ENCODE peak calls at places on chromosome 21, in ten cellular contexts. J is NCI-H510A treated with DMSO at 0.1 percent for 48 hours, Z is SIG-M5, X is GM19239, S is EH, E is NCI-H146, A is osteocyte, M is HCEC 1CT, I is H9, U is neural crest cell. D is an unnamed sample.

GRCh38 chr21:33850985-33851384 is 64.6 kb downstream of the ATP5PO start:
- DNase-seq in J (no peak), Z (no peak), X (no peak), S (no peak), E (no peak), A (no peak), M (no peak), I (no peak), U (no peak), D (no peak)

GRCh38 chr21:39088831-39089380 is 94.3 kb downstream of the PSMG1 start:
- DNase-seq in J (no peak), Z (no peak), X (no peak), S (peak; percentile 80), E (no peak), A (no peak), M (peak; percentile 34), I (no peak), U (no peak), D (no peak)

GRCh38 chr21:16262109-16262508 is 532.3 kb downstream of the USP25 start:
- DNase-seq in J (no peak), Z (no peak), X (no peak), S (no peak), E (no peak), A (no peak), M (no peak), I (no peak), U (no peak), D (no peak)

GRCh38 chr21:36487641-36488307 is 7.9 kb upstream of the CLDN14 start:
- DNase-seq in J (peak; percentile 24), Z (no peak), X (no peak), S (no peak), E (no peak), A (no peak), M (no peak), I (no peak), U (no peak), D (no peak)

GRCh38 chr21:39630191-39630591 is 17.5 kb downstream of the B3GALT5 start:
- DNase-seq in J (no peak), Z (no peak), X (no peak), S (peak; percentile 72), E (no peak), A (no peak), M (no peak), I (no peak), U (no peak), D (no peak)

GRCh38 chr21:42868196-42868595 is 11.1 kb downstream of the WDR4 start:
- DNase-seq in J (no peak), Z (no peak), X (no peak), S (no peak), E (no peak), A (no peak), M (no peak), I (no peak), U (no peak), D (no peak)

GRCh38 chr21:21295303-21295702 is 297.1 kb downstream of the NCAM2 start:
- DNase-seq in J (no peak), Z (no peak), X (no peak), S (no peak), E (no peak), A (no peak), M (no peak), I (no peak), U (no peak), D (no peak)

GRCh38 chr21:33238146-33238545 is 8.4 kb downstream of the IFNAR2 start:
- DNase-seq in J (no peak), Z (no peak), X (no peak), S (peak; percentile 12), E (no peak), A (no peak), M (no peak), I (no peak), U (no peak), D (no peak)

GRCh38 chr21:38247738-38248509 is 8.9 kb upstream of the KCNJ15 start:
- DNase-seq in J (peak; percentile 61), Z (no peak), X (no peak), S (no peak), E (no peak), A (no peak), M (no peak), I (no peak), U (no peak), D (no peak)

GRCh38 chr21:41752231-41752681 is 14.6 kb downstream of the RIPK4 start:
- DNase-seq in J (peak; percentile 47), Z (no peak), X (no peak), S (peak; percentile 90), E (no peak), A (no peak), M (peak; percentile 56), I (no peak), U (no peak), D (no peak)

GRCh38 chr21:45064618-45065399 is 9.6 kb upstream of the ADARB1 start:
- DNase-seq in J (no peak), Z (no peak), X (no peak), S (peak; percentile 56), E (no peak), A (no peak), M (no peak), I (peak; percentile 39), U (no peak), D (no peak)

GRCh38 chr21:35002879-35003722 is 46.0 kb downstream of the RUNX1 start:
- DNase-seq in J (no peak), Z (no peak), X (no peak), S (peak; percentile 68), E (no peak), A (no peak), M (peak; percentile 90), I (no peak), U (no peak), D (no peak)

GRCh38 chr21:32207096-32207716 is 71.6 kb downstream of the MIS18A start:
- DNase-seq in J (peak; percentile 17), Z (no peak), X (no peak), S (no peak), E (peak; percentile 67), A (peak; percentile 23), M (no peak), I (no peak), U (no peak), D (no peak)

GRCh38 chr21:34073032-34073748 is at the start of the genes MRPS6 and SLC5A3:
- DNase-seq in J (peak; percentile 72), Z (no peak), X (peak; percentile 97), S (peak; percentile 83), E (peak; percentile 79), A (peak; percentile 93), M (peak; percentile 81), I (peak; percentile 89), U (peak; percentile 75), D (peak; percentile 91)

GRCh38 chr21:42089093-42089631 is 18.0 kb downstream of the UMODL1 start:
- DNase-seq in J (peak; percentile 55), Z (no peak), X (no peak), S (no peak), E (no peak), A (no peak), M (no peak), I (no peak), U (no peak), D (no peak)

GRCh38 chr21:15060776-15061175 is 4.0 kb downstream of the NRIP1 start:
- DNase-seq in J (no peak), Z (no peak), X (no peak), S (peak; percentile 58), E (no peak), A (no peak), M (peak; percentile 26), I (no peak), U (no peak), D (no peak)

GRCh38 chr21:46456750-46457149 is 1.9 kb upstream of the DIP2A start:
- DNase-seq in J (no peak), Z (no peak), X (no peak), S (no peak), E (no peak), A (no peak), M (no peak), I (no peak), U (no peak), D (no peak)

GRCh38 chr21:25561668-25562641 is 45.3 kb downstream of the MRPL39 start:
- DNase-seq in J (no peak), Z (peak; percentile 59), X (no peak), S (peak; percentile 80), E (no peak), A (peak; percentile 87), M (peak; percentile 80), I (peak; percentile 66), U (peak; percentile 38), D (peak; percentile 66)

GRCh38 chr21:44723177-44724131 is 12.1 kb upstream of the TSPEAR start:
- DNase-seq in J (no peak), Z (no peak), X (no peak), S (no peak), E (peak; percentile 82), A (peak; percentile 85), M (no peak), I (peak; percentile 51), U (no peak), D (no peak)

GRCh38 chr21:42051788-42052187 is 19.3 kb upstream of the UMODL1 start:
- DNase-seq in J (no peak), Z (no peak), X (no peak), S (no peak), E (no peak), A (no peak), M (no peak), I (no peak), U (no peak), D (no peak)

GRCh38 chr21:15291621-15292266 is 226.9 kb upstream of the NRIP1 start:
- DNase-seq in J (peak; percentile 1), Z (no peak), X (no peak), S (no peak), E (no peak), A (no peak), M (no peak), I (no peak), U (no peak), D (no peak)

GRCh38 chr21:38494688-38495087 is 3.6 kb downstream of the ERG start:
- DNase-seq in J (no peak), Z (no peak), X (no peak), S (peak; percentile 61), E (no peak), A (no peak), M (no peak), I (no peak), U (no peak), D (no peak)

GRCh38 chr21:36454079-36454478 is 25.8 kb downstream of the CLDN14 start:
- DNase-seq in J (no peak), Z (no peak), X (no peak), S (no peak), E (peak; percentile 84), A (no peak), M (no peak), I (no peak), U (no peak), D (no peak)

GRCh38 chr21:18049461-18049860 is 195.2 kb upstream of the CHODL start:
- DNase-seq in J (no peak), Z (no peak), X (no peak), S (no peak), E (no peak), A (no peak), M (no peak), I (no peak), U (no peak), D (no peak)

D was measured in GM10248.